ENCODE peak calls at places on chromosome 13, in ten cellular contexts. K, H, Z, W, J, B, G, R, N and L are unnamed samples.

GRCh38 chr13:20340136-20340758 is 108.1 kb upstream of the GJB6 start:
- DNase-seq in J (no peak), Z (no peak), R (no peak), B (no peak), H (no peak), W (no peak), G (no peak), N (no peak), K (peak), L (no peak)

GRCh38 chr13:49527123-49527522 is 31.4 kb downstream of the PHF11 start:
- DNase-seq in K (no peak), B (no peak), R (peak), Z (no peak), N (no peak), G (no peak), W (no peak), J (no peak), H (no peak), L (no peak)

GRCh38 chr13:76148926-76149325 is 512.8 kb downstream of the LMO7 start:
- DNase-seq in Z (no peak), N (no peak), K (peak), W (peak), G (no peak), R (no peak), B (no peak), J (no peak), H (no peak), L (no peak)

GRCh38 chr13:91482427-91482826 is 84.0 kb downstream of the GPC5 start:
- DNase-seq in R (no peak), H (no peak), W (no peak), N (no peak), K (no peak), G (no peak), J (no peak), B (no peak), Z (no peak), L (peak)

GRCh38 chr13:68254151-68254550 is 1024.0 kb upstream of the PCDH9 start:
- DNase-seq in R (no peak), H (no peak), N (no peak), K (no peak), J (no peak), W (no peak), B (no peak), G (no peak), Z (no peak), L (no peak)

GRCh38 chr13:40440990-40441820 is 225.2 kb downstream of the FOXO1 start:
- DNase-seq in Z (peak), B (peak), W (no peak), K (peak), J (no peak), H (peak), G (peak), R (peak), N (peak), L (no peak)

GRCh38 chr13:37700887-37701286 is 102.3 kb upstream of the POSTN start:
- DNase-seq in B (no peak), N (no peak), Z (no peak), J (no peak), G (no peak), W (no peak), H (no peak), K (no peak), R (no peak), L (no peak)

GRCh38 chr13:106471957-106472543 is 63.4 kb downstream of the EFNB2 start:
- DNase-seq in G (peak), H (no peak), W (peak), K (peak), N (no peak), R (no peak), B (peak), J (no peak), Z (no peak), L (no peak)

GRCh38 chr13:76848596-76848995 is 37.6 kb downstream of the KCTD12 start:
- DNase-seq in Z (no peak), K (peak), G (no peak), N (peak), H (no peak), W (no peak), B (peak), R (no peak), J (no peak), L (no peak)

GRCh38 chr13:93304868-93305613 is 78.4 kb downstream of the GPC6 start:
- DNase-seq in K (no peak), R (no peak), G (no peak), N (peak), H (no peak), J (no peak), B (no peak), Z (no peak), W (no peak), L (no peak)

GRCh38 chr13:98293103-98293502 is 116.0 kb upstream of the RNF113B start:
- DNase-seq in R (no peak), Z (no peak), G (peak), J (no peak), H (no peak), W (no peak), K (no peak), N (no peak), B (no peak), L (no peak)

GRCh38 chr13:62185631-62186256 is 770.1 kb upstream of the PCDH20 start:
- DNase-seq in Z (no peak), R (no peak), J (no peak), H (no peak), B (no peak), K (no peak), W (peak), N (no peak), G (no peak), L (no peak)

GRCh38 chr13:99342723-99343315 is 35.6 kb upstream of the GPR183 start:
- DNase-seq in K (no peak), N (no peak), G (no peak), R (no peak), H (no peak), B (no peak), J (no peak), W (no peak), Z (no peak), L (no peak)

GRCh38 chr13:32938907-32939306 is 77.3 kb upstream of the KL start:
- DNase-seq in H (no peak), W (peak), G (no peak), R (no peak), Z (no peak), K (peak), N (no peak), J (no peak), B (no peak), L (no peak)

GRCh38 chr13:106114981-106115554 is 420.4 kb downstream of the EFNB2 start:
- DNase-seq in Z (no peak), G (no peak), R (no peak), H (no peak), W (peak), B (no peak), K (peak), N (no peak), J (no peak), L (no peak)

GRCh38 chr13:21486322-21486721 is 27.2 kb upstream of the ZDHHC20 start:
- DNase-seq in R (no peak), H (no peak), B (no peak), N (no peak), J (no peak), W (no peak), G (no peak), K (no peak), Z (no peak), L (no peak)

GRCh38 chr13:95624020-95624419 is 20.5 kb downstream of the DZIP1 start:
- DNase-seq in B (no peak), G (peak), K (peak), N (no peak), Z (peak), W (peak), R (peak), J (no peak), H (no peak), L (peak)

GRCh38 chr13:109412232-109412935 is 374.0 kb downstream of the IRS2 start:
- DNase-seq in J (no peak), G (peak), B (peak), R (peak), Z (peak), W (peak), K (peak), N (peak), H (peak), L (no peak)

GRCh38 chr13:29505511-29505910 is 90.0 kb downstream of the SLC7A1 start:
- DNase-seq in R (no peak), Z (no peak), B (no peak), J (no peak), N (no peak), K (no peak), W (no peak), H (no peak), G (no peak), L (no peak)

GRCh38 chr13:106233336-106233735 is 302.1 kb downstream of the EFNB2 start:
- DNase-seq in K (no peak), N (no peak), H (no peak), B (no peak), G (no peak), Z (no peak), W (no peak), J (no peak), R (no peak), L (no peak)

GRCh38 chr13:26037302-26037701 is 14.5 kb downstream of the SHISA2 start:
- DNase-seq in B (no peak), Z (peak), R (peak), J (no peak), W (peak), G (peak), N (peak), H (no peak), K (no peak), L (no peak)

GRCh38 chr13:73984201-73984600 is 150.0 kb downstream of the KLF12 start:
- DNase-seq in R (no peak), W (no peak), H (peak), K (no peak), J (no peak), Z (no peak), N (no peak), B (peak), G (no peak), L (no peak)